ENCODE peak calls at places on chromosomes 6 and 20, in nine cellular contexts. One of them, this sample, is unnamed.

GRCh38 chr20:24619212-24619611 is 149.8 kb downstream of the SYNDIG1 start:
- DNase-seq in lower leg skin: no peak
- DNase-seq in upper lobe of right lung: no peak
- DNase-seq in tibial artery: no peak
- DNase-seq in endothelial cell: no peak
- DNase-seq in IMR-90: no peak
- DNase-seq in WERI-Rb-1: no peak
- DNase-seq in epithelial cell of esophagus: no peak
- DNase-seq in psoas muscle: no peak
- DNase-seq in this sample: no peak

GRCh38 chr6:130500693-130501092 is 134.9 kb downstream of the TMEM200A start:
- DNase-seq in lower leg skin: no peak
- DNase-seq in upper lobe of right lung: no peak
- DNase-seq in tibial artery: no peak
- DNase-seq in endothelial cell: no peak
- DNase-seq in IMR-90: peak
- DNase-seq in WERI-Rb-1: no peak
- DNase-seq in epithelial cell of esophagus: peak
- DNase-seq in psoas muscle: no peak
- DNase-seq in this sample: no peak

GRCh38 chr20:15012551-15012950 is 675.1 kb upstream of the FLRT3 start:
- DNase-seq in lower leg skin: no peak
- DNase-seq in upper lobe of right lung: no peak
- DNase-seq in tibial artery: no peak
- DNase-seq in endothelial cell: no peak
- DNase-seq in IMR-90: no peak
- DNase-seq in WERI-Rb-1: no peak
- DNase-seq in epithelial cell of esophagus: no peak
- DNase-seq in psoas muscle: no peak
- DNase-seq in this sample: no peak

GRCh38 chr6:106398621-106399020 is 38.1 kb downstream of the CRYBG1 start:
- DNase-seq in lower leg skin: no peak
- DNase-seq in upper lobe of right lung: no peak
- DNase-seq in tibial artery: no peak
- DNase-seq in endothelial cell: no peak
- DNase-seq in IMR-90: no peak
- DNase-seq in WERI-Rb-1: no peak
- DNase-seq in epithelial cell of esophagus: no peak
- DNase-seq in psoas muscle: no peak
- DNase-seq in this sample: no peak

GRCh38 chr6:33851959-33852358 is 48.2 kb upstream of the MLN start:
- DNase-seq in lower leg skin: no peak
- DNase-seq in upper lobe of right lung: no peak
- DNase-seq in tibial artery: no peak
- DNase-seq in endothelial cell: peak
- DNase-seq in IMR-90: no peak
- DNase-seq in WERI-Rb-1: peak
- DNase-seq in epithelial cell of esophagus: peak
- DNase-seq in psoas muscle: no peak
- DNase-seq in this sample: peak

GRCh38 chr6:125114248-125114858 is 39.2 kb upstream of the TPD52L1 start:
- DNase-seq in lower leg skin: peak
- DNase-seq in upper lobe of right lung: no peak
- DNase-seq in tibial artery: no peak
- DNase-seq in endothelial cell: peak
- DNase-seq in IMR-90: peak
- DNase-seq in WERI-Rb-1: peak
- DNase-seq in epithelial cell of esophagus: peak
- DNase-seq in psoas muscle: peak
- DNase-seq in this sample: no peak

GRCh38 chr6:7550433-7550801 is 8.9 kb downstream of the DSP start:
- DNase-seq in lower leg skin: no peak
- DNase-seq in upper lobe of right lung: no peak
- DNase-seq in tibial artery: no peak
- DNase-seq in endothelial cell: no peak
- DNase-seq in IMR-90: no peak
- DNase-seq in WERI-Rb-1: no peak
- DNase-seq in epithelial cell of esophagus: peak
- DNase-seq in psoas muscle: no peak
- DNase-seq in this sample: no peak

GRCh38 chr6:126333729-126334128 is 6.2 kb upstream of the CENPW start:
- DNase-seq in lower leg skin: no peak
- DNase-seq in upper lobe of right lung: no peak
- DNase-seq in tibial artery: no peak
- DNase-seq in endothelial cell: no peak
- DNase-seq in IMR-90: no peak
- DNase-seq in WERI-Rb-1: no peak
- DNase-seq in epithelial cell of esophagus: no peak
- DNase-seq in psoas muscle: no peak
- DNase-seq in this sample: no peak

GRCh38 chr6:147141690-147142308 is 62.4 kb upstream of the STXBP5 start:
- DNase-seq in lower leg skin: no peak
- DNase-seq in upper lobe of right lung: no peak
- DNase-seq in tibial artery: no peak
- DNase-seq in endothelial cell: no peak
- DNase-seq in IMR-90: peak
- DNase-seq in WERI-Rb-1: no peak
- DNase-seq in epithelial cell of esophagus: peak
- DNase-seq in psoas muscle: no peak
- DNase-seq in this sample: no peak

GRCh38 chr20:17648306-17648646 is 33.8 kb downstream of the RRBP1 start:
- DNase-seq in lower leg skin: no peak
- DNase-seq in upper lobe of right lung: peak
- DNase-seq in tibial artery: no peak
- DNase-seq in endothelial cell: no peak
- DNase-seq in IMR-90: no peak
- DNase-seq in WERI-Rb-1: no peak
- DNase-seq in epithelial cell of esophagus: no peak
- DNase-seq in psoas muscle: peak
- DNase-seq in this sample: no peak

GRCh38 chr6:92126088-92126487 is 1293.3 kb downstream of the EPHA7 start:
- DNase-seq in lower leg skin: no peak
- DNase-seq in upper lobe of right lung: no peak
- DNase-seq in tibial artery: no peak
- DNase-seq in endothelial cell: no peak
- DNase-seq in IMR-90: no peak
- DNase-seq in WERI-Rb-1: no peak
- DNase-seq in epithelial cell of esophagus: peak
- DNase-seq in psoas muscle: no peak
- DNase-seq in this sample: no peak

GRCh38 chr6:45787384-45787783 is 228.3 kb downstream of the CLIC5 start:
- DNase-seq in lower leg skin: no peak
- DNase-seq in upper lobe of right lung: no peak
- DNase-seq in tibial artery: no peak
- DNase-seq in endothelial cell: no peak
- DNase-seq in IMR-90: no peak
- DNase-seq in WERI-Rb-1: no peak
- DNase-seq in epithelial cell of esophagus: no peak
- DNase-seq in psoas muscle: no peak
- DNase-seq in this sample: no peak

GRCh38 chr6:53391170-53391569 is 42.4 kb upstream of the ELOVL5 start:
- DNase-seq in lower leg skin: no peak
- DNase-seq in upper lobe of right lung: no peak
- DNase-seq in tibial artery: no peak
- DNase-seq in endothelial cell: no peak
- DNase-seq in IMR-90: no peak
- DNase-seq in WERI-Rb-1: no peak
- DNase-seq in epithelial cell of esophagus: no peak
- DNase-seq in psoas muscle: no peak
- DNase-seq in this sample: no peak

GRCh38 chr6:105257350-105257749 is 77.5 kb upstream of the POPDC3 start:
- DNase-seq in lower leg skin: no peak
- DNase-seq in upper lobe of right lung: no peak
- DNase-seq in tibial artery: no peak
- DNase-seq in endothelial cell: no peak
- DNase-seq in IMR-90: no peak
- DNase-seq in WERI-Rb-1: no peak
- DNase-seq in epithelial cell of esophagus: no peak
- DNase-seq in psoas muscle: no peak
- DNase-seq in this sample: no peak

GRCh38 chr6:73985891-73986290 is 289.9 kb downstream of the CD109 start:
- DNase-seq in lower leg skin: peak
- DNase-seq in upper lobe of right lung: no peak
- DNase-seq in tibial artery: no peak
- DNase-seq in endothelial cell: no peak
- DNase-seq in IMR-90: no peak
- DNase-seq in WERI-Rb-1: no peak
- DNase-seq in epithelial cell of esophagus: peak
- DNase-seq in psoas muscle: no peak
- DNase-seq in this sample: no peak

GRCh38 chr6:73984851-73985250 is 288.8 kb downstream of the CD109 start:
- DNase-seq in lower leg skin: no peak
- DNase-seq in upper lobe of right lung: no peak
- DNase-seq in tibial artery: no peak
- DNase-seq in endothelial cell: no peak
- DNase-seq in IMR-90: no peak
- DNase-seq in WERI-Rb-1: no peak
- DNase-seq in epithelial cell of esophagus: no peak
- DNase-seq in psoas muscle: no peak
- DNase-seq in this sample: no peak

DNA sequence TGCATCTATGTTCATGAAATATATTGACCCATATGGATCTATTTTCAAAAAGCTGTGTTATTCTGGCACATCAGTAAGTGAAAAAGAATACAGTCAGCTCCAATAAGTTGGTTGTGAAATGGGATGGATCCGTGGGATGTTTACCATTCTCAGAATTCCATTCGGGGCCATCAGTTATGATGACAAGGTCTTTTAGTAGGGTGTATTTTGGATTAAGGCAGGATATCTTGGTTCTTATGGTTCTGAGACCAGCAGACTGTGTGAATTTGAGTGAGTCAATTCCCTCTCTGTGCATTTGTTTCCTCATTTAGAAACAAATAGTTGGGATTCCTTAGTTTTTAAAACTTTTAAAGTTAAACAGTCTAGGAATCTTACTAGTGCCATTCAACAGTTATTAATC is 287.4 kb downstream of the CD109 start:
- DNase-seq in lower leg skin: no peak
- DNase-seq in upper lobe of right lung: no peak
- DNase-seq in tibial artery: no peak
- DNase-seq in endothelial cell: no peak
- DNase-seq in IMR-90: peak
- DNase-seq in WERI-Rb-1: no peak
- DNase-seq in epithelial cell of esophagus: no peak
- DNase-seq in psoas muscle: no peak
- DNase-seq in this sample: no peak
- TF ChIP-seq CTCF in lower leg skin: no peak
- TF ChIP-seq CTCF in upper lobe of right lung: no peak
- TF ChIP-seq CTCF in tibial artery: no peak
- TF ChIP-seq CTCF in endothelial cell: no peak
- TF ChIP-seq CTCF in IMR-90: no peak
- TF ChIP-seq CTCF in WERI-Rb-1: no peak
- TF ChIP-seq CTCF in epithelial cell of esophagus: no peak
- TF ChIP-seq CTCF in psoas muscle: no peak
- TF ChIP-seq CTCF in this sample: no peak

DNA sequence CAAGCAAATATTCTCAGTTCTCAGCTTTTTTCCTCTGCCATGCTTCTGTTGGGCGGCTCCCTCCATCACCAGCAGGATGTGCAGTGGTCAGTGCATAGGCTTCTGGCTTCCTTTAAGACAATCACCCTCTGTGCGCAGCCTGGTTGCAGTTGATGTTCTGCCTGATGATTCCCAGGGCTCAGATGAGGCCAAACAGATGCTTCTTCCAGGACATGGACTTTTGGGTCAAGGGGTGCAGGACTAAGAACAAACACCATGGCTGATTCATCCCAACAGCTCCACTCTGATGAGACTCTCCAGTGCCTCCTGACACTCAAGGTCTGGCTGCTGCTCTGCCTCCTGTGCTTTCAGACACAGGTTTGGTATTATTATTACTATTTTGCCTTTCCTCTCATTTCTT is 554.8 kb upstream of the CDH4 start:
- DNase-seq in lower leg skin: no peak
- DNase-seq in upper lobe of right lung: no peak
- DNase-seq in tibial artery: no peak
- DNase-seq in endothelial cell: no peak
- DNase-seq in IMR-90: peak
- DNase-seq in WERI-Rb-1: no peak
- DNase-seq in epithelial cell of esophagus: no peak
- DNase-seq in psoas muscle: no peak
- DNase-seq in this sample: no peak
- TF ChIP-seq CTCF in lower leg skin: no peak
- TF ChIP-seq CTCF in upper lobe of right lung: no peak
- TF ChIP-seq CTCF in tibial artery: no peak
- TF ChIP-seq CTCF in endothelial cell: no peak
- TF ChIP-seq CTCF in IMR-90: no peak
- TF ChIP-seq CTCF in WERI-Rb-1: no peak
- TF ChIP-seq CTCF in epithelial cell of esophagus: no peak
- TF ChIP-seq CTCF in psoas muscle: no peak
- TF ChIP-seq CTCF in this sample: no peak

DNA sequence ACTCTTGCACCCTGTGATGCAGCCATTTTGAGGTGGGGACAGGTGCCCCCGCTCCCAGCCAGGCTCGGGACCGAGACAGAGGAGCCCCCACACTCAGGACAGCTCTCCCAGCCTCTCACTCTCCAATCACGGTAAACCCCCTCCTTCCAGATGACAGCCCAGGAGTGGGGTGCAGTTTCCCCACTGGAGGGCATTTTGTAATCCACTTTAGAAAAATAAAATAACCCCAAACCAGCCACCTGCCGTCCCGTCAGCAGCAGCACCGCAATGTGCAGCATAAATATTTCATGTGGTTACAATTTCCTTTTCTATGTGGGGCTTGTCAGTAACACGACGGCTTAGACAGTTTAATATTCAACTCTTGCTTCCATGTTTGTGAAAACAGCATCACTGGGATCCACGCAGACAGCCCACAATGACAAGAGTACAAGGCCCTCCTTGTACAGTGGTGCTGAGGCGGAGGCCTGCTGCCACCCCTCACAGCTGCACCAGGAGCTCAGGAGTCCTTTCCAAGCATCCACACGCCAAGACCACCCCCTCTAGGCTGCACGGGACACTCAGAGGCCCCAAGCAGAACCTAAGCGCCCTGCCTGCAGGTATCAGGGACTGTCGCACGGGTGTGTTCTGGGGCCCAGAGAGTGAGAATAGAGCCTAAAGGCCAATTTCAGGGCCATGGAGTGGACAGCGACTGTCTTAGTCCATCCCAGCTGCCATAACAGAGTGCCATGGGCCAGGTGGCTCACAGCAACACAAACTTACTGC is 116.7 kb downstream of the JPH2 start:
- DNase-seq in lower leg skin: peak
- DNase-seq in upper lobe of right lung: peak
- DNase-seq in tibial artery: no peak
- DNase-seq in endothelial cell: no peak
- DNase-seq in IMR-90: no peak
- DNase-seq in WERI-Rb-1: no peak
- DNase-seq in epithelial cell of esophagus: no peak
- DNase-seq in psoas muscle: no peak
- DNase-seq in this sample: peak
- TF ChIP-seq CTCF in lower leg skin: no peak
- TF ChIP-seq CTCF in upper lobe of right lung: no peak
- TF ChIP-seq CTCF in tibial artery: no peak
- TF ChIP-seq CTCF in endothelial cell: no peak
- TF ChIP-seq CTCF in IMR-90: no peak
- TF ChIP-seq CTCF in WERI-Rb-1: no peak
- TF ChIP-seq CTCF in epithelial cell of esophagus: no peak
- TF ChIP-seq CTCF in psoas muscle: no peak
- TF ChIP-seq CTCF in this sample: no peak

DNA sequence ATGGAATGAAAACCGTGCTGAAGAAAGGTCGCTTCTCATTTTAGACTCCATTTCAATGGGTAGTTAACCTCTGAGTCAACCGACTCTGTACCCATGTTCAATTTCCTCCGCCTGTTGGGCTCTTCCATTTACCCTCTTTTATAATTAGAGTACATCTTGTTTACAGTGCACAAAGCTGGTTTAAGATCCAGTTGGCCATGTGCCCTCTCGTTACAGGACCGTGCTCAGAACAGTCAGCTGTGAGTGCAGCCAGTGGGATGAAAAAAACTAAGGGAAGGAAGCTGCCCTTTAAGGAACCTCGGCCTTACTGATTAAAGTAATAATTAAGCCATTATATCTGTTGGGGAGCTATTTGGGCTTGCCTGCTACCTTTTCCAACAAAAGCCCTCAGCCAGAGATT is 68.7 kb downstream of the TMEM170B start:
- DNase-seq in lower leg skin: no peak
- DNase-seq in upper lobe of right lung: no peak
- DNase-seq in tibial artery: no peak
- DNase-seq in endothelial cell: no peak
- DNase-seq in IMR-90: no peak
- DNase-seq in WERI-Rb-1: no peak
- DNase-seq in epithelial cell of esophagus: no peak
- DNase-seq in psoas muscle: no peak
- DNase-seq in this sample: no peak
- TF ChIP-seq CTCF in lower leg skin: no peak
- TF ChIP-seq CTCF in upper lobe of right lung: no peak
- TF ChIP-seq CTCF in tibial artery: no peak
- TF ChIP-seq CTCF in endothelial cell: no peak
- TF ChIP-seq CTCF in IMR-90: no peak
- TF ChIP-seq CTCF in WERI-Rb-1: no peak
- TF ChIP-seq CTCF in epithelial cell of esophagus: no peak
- TF ChIP-seq CTCF in psoas muscle: no peak
- TF ChIP-seq CTCF in this sample: no peak